ENCODE peak calls at places on chromosome X, in seven cellular contexts. One of them, this sample, is unnamed.

GRCh38 chrX:12245650-12246645 is 107.7 kb downstream of the FRMPD4 start:
- DNase-seq in neuronal stem cell: no peak
- DNase-seq in H9: no peak
- DNase-seq in H1: no peak
- DNase-seq in IMR-90: peak
- DNase-seq in mesenchymal stem cell: peak
- DNase-seq in trophoblast cell: no peak
- DNase-seq in this sample: peak

GRCh38 chrX:37378830-37379229 is 29.7 kb downstream of the PRRG1 start:
- DNase-seq in neuronal stem cell: no peak
- DNase-seq in H9: no peak
- DNase-seq in H1: no peak
- DNase-seq in IMR-90: no peak
- DNase-seq in mesenchymal stem cell: no peak
- DNase-seq in trophoblast cell: no peak
- DNase-seq in this sample: no peak

GRCh38 chrX:153519569-153520285 is 2.3 kb downstream of the ATP2B3 start:
- DNase-seq in neuronal stem cell: no peak
- DNase-seq in H9: no peak
- DNase-seq in H1: no peak
- DNase-seq in IMR-90: peak
- DNase-seq in mesenchymal stem cell: no peak
- DNase-seq in trophoblast cell: no peak
- DNase-seq in this sample: no peak

GRCh38 chrX:73922856-73923429 is 359.9 kb downstream of the CHIC1 start:
- DNase-seq in neuronal stem cell: no peak
- DNase-seq in H9: no peak
- DNase-seq in H1: no peak
- DNase-seq in IMR-90: peak
- DNase-seq in mesenchymal stem cell: no peak
- DNase-seq in trophoblast cell: no peak
- DNase-seq in this sample: no peak

GRCh38 chrX:40922307-40922706 is 162.9 kb upstream of the USP9X start:
- DNase-seq in neuronal stem cell: no peak
- DNase-seq in H9: peak
- DNase-seq in H1: no peak
- DNase-seq in IMR-90: peak
- DNase-seq in mesenchymal stem cell: peak
- DNase-seq in trophoblast cell: peak
- DNase-seq in this sample: peak

GRCh38 chrX:13377537-13377936 is 57.7 kb upstream of the ATXN3L start:
- DNase-seq in neuronal stem cell: no peak
- DNase-seq in H9: no peak
- DNase-seq in H1: no peak
- DNase-seq in IMR-90: peak
- DNase-seq in mesenchymal stem cell: peak
- DNase-seq in trophoblast cell: peak
- DNase-seq in this sample: no peak

GRCh38 chrX:97159916-97160800 is 276.4 kb downstream of the RPA4 start:
- DNase-seq in neuronal stem cell: peak
- DNase-seq in H9: no peak
- DNase-seq in H1: no peak
- DNase-seq in IMR-90: no peak
- DNase-seq in mesenchymal stem cell: no peak
- DNase-seq in trophoblast cell: peak
- DNase-seq in this sample: peak

GRCh38 chrX:11619426-11619825 is 46.3 kb downstream of the ARHGAP6 start:
- DNase-seq in neuronal stem cell: no peak
- DNase-seq in H9: no peak
- DNase-seq in H1: no peak
- DNase-seq in IMR-90: peak
- DNase-seq in mesenchymal stem cell: no peak
- DNase-seq in trophoblast cell: no peak
- DNase-seq in this sample: no peak

GRCh38 chrX:110178179-110178865 is 139.6 kb downstream of the AMMECR1 start:
- DNase-seq in neuronal stem cell: no peak
- DNase-seq in H9: no peak
- DNase-seq in H1: no peak
- DNase-seq in IMR-90: no peak
- DNase-seq in mesenchymal stem cell: no peak
- DNase-seq in trophoblast cell: no peak
- DNase-seq in this sample: no peak

GRCh38 chrX:14916017-14916674 is 42.9 kb downstream of the MOSPD2 start:
- DNase-seq in neuronal stem cell: no peak
- DNase-seq in H9: no peak
- DNase-seq in H1: no peak
- DNase-seq in IMR-90: peak
- DNase-seq in mesenchymal stem cell: peak
- DNase-seq in trophoblast cell: no peak
- DNase-seq in this sample: no peak

GRCh38 chrX:105527759-105528158 is 294.6 kb upstream of the NRK start:
- DNase-seq in neuronal stem cell: no peak
- DNase-seq in H9: no peak
- DNase-seq in H1: no peak
- DNase-seq in IMR-90: no peak
- DNase-seq in mesenchymal stem cell: no peak
- DNase-seq in trophoblast cell: no peak
- DNase-seq in this sample: no peak

GRCh38 chrX:153981771-153982533 is 9.4 kb downstream of the TMEM187 start:
- DNase-seq in neuronal stem cell: no peak
- DNase-seq in H9: no peak
- DNase-seq in H1: no peak
- DNase-seq in IMR-90: no peak
- DNase-seq in mesenchymal stem cell: no peak
- DNase-seq in trophoblast cell: no peak
- DNase-seq in this sample: no peak

GRCh38 chrX:39296472-39296871 is 495.2 kb downstream of the MID1IP1 start:
- DNase-seq in neuronal stem cell: no peak
- DNase-seq in H9: no peak
- DNase-seq in H1: no peak
- DNase-seq in IMR-90: no peak
- DNase-seq in mesenchymal stem cell: no peak
- DNase-seq in trophoblast cell: no peak
- DNase-seq in this sample: no peak

GRCh38 chrX:750263-750662 is 119.7 kb downstream of the SHOX start:
- DNase-seq in neuronal stem cell: no peak
- DNase-seq in H9: no peak
- DNase-seq in H1: no peak
- DNase-seq in IMR-90: no peak
- DNase-seq in mesenchymal stem cell: no peak
- DNase-seq in trophoblast cell: no peak
- DNase-seq in this sample: no peak

GRCh38 chrX:30190426-30190825 is 24.9 kb upstream of the MAGEB2 start:
- DNase-seq in neuronal stem cell: no peak
- DNase-seq in H9: no peak
- DNase-seq in H1: no peak
- DNase-seq in IMR-90: no peak
- DNase-seq in mesenchymal stem cell: no peak
- DNase-seq in trophoblast cell: no peak
- DNase-seq in this sample: no peak
- H2BK5ac ChIP-seq in neuronal stem cell: no peak
- H2BK5ac ChIP-seq in H9: no peak
- H2BK5ac ChIP-seq in H1: no peak
- H2BK5ac ChIP-seq in IMR-90: no peak
- H2BK5ac ChIP-seq in mesenchymal stem cell: no peak
- H2BK5ac ChIP-seq in trophoblast cell: no peak
- H2BK5ac ChIP-seq in this sample: no peak

DNA sequence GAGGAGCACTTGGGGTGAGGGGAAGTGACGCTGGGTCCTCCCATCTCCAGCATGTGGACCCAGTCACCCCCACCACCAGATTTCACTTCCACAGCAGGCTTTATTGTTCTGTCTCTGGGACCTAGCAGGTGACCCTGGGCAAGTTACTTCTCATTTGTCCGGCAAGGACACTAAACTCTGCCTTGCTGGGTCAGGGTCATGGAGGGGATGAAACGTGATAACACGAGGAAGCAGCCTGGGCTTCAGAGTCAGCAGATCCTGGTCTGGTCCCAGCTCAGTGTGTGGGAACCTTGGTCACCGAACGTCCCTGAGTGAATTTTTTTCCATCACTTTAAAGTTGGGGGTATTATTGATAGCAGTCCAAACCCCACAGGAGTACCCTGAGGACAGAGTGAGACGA is 3.9 kb downstream of the UBA1 start:
- DNase-seq in neuronal stem cell: no peak
- DNase-seq in H9: no peak
- DNase-seq in H1: no peak
- DNase-seq in IMR-90: no peak
- DNase-seq in mesenchymal stem cell: no peak
- DNase-seq in trophoblast cell: no peak
- DNase-seq in this sample: no peak
- H3K27ac ChIP-seq in neuronal stem cell: no peak
- H3K27ac ChIP-seq in H9: peak
- H3K27ac ChIP-seq in H1: no peak
- H3K27ac ChIP-seq in IMR-90: no peak
- H3K27ac ChIP-seq in mesenchymal stem cell: no peak
- H3K27ac ChIP-seq in trophoblast cell: no peak
- H3K27ac ChIP-seq in this sample: peak

DNA sequence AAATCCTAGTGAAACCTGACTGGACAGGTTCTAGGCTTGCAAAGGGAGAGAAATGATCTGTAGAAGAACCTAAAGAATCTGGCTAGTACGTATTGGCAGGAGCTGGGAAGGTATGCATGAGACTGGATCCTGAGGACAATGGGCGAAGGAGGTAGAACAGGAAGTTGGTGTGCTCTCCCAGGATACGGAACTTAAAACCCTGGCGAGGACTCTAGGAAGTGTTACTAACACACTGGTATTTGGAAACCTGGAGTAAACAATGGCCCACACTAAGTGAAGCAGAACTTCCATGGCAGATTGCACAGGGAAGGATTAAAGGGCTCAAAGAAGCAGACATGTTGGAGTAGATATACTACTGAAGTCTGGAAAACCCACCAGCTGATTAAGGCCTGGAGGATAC is 9.2 kb downstream of the SYN1 start:
- DNase-seq in neuronal stem cell: no peak
- DNase-seq in H9: no peak
- DNase-seq in H1: no peak
- DNase-seq in IMR-90: no peak
- DNase-seq in mesenchymal stem cell: no peak
- DNase-seq in trophoblast cell: no peak
- DNase-seq in this sample: no peak
- H2BK5ac ChIP-seq in neuronal stem cell: no peak
- H2BK5ac ChIP-seq in H9: no peak
- H2BK5ac ChIP-seq in H1: no peak
- H2BK5ac ChIP-seq in IMR-90: no peak
- H2BK5ac ChIP-seq in mesenchymal stem cell: no peak
- H2BK5ac ChIP-seq in trophoblast cell: no peak
- H2BK5ac ChIP-seq in this sample: no peak

GRCh38 chrX:136182394-136182793 is 35.1 kb downstream of the FHL1 start:
- DNase-seq in neuronal stem cell: no peak
- DNase-seq in H9: no peak
- DNase-seq in H1: no peak
- DNase-seq in IMR-90: no peak
- DNase-seq in mesenchymal stem cell: no peak
- DNase-seq in trophoblast cell: no peak
- DNase-seq in this sample: no peak
- H3K27ac ChIP-seq in neuronal stem cell: no peak
- H3K27ac ChIP-seq in H9: no peak
- H3K27ac ChIP-seq in H1: no peak
- H3K27ac ChIP-seq in IMR-90: no peak
- H3K27ac ChIP-seq in mesenchymal stem cell: no peak
- H3K27ac ChIP-seq in trophoblast cell: no peak
- H3K27ac ChIP-seq in this sample: no peak

DNA sequence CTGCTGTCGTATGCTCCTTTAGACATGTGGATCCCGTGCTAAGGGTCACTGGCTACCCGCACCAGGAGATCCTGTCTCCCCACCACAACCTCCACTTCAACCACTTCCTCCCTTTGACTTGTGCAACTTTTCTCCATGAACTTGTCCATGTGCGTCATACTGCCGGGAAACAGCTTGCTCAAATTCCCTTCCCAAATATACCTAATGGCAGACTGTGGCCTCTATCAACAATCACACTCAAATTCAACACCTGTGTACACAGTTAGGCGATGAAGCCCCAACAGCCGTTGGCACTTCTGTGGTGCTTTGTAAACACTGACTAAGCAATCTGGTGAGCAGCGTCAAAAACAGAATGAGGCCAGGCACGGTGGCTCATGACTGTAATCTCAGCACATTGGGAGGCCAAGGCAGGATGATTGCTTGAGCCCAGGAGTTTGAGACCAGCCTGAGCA is 49.5 kb downstream of the CD99L2 start:
- DNase-seq in neuronal stem cell: no peak
- DNase-seq in H9: no peak
- DNase-seq in H1: no peak
- DNase-seq in IMR-90: no peak
- DNase-seq in mesenchymal stem cell: no peak
- DNase-seq in trophoblast cell: peak
- DNase-seq in this sample: no peak
- H2BK5ac ChIP-seq in neuronal stem cell: no peak
- H2BK5ac ChIP-seq in H9: no peak
- H2BK5ac ChIP-seq in H1: no peak
- H2BK5ac ChIP-seq in IMR-90: no peak
- H2BK5ac ChIP-seq in mesenchymal stem cell: no peak
- H2BK5ac ChIP-seq in trophoblast cell: no peak
- H2BK5ac ChIP-seq in this sample: no peak

This sample was measured in mesendoderm.